ENCODE peak calls at places on chromosome 18, in four cellular contexts. G is AG10803, H is OCI-LY7, X is PC-9. A is an unnamed sample.

GRCh38 chr18:4134691-4135090 is 320.4 kb downstream of the DLGAP1 start:
- DNase-seq in H (no peak), X (no peak), G (no peak), A (no peak)

GRCh38 chr18:50783553-50783952 is 36.3 kb downstream of the MRO start:
- DNase-seq in X (no peak), G (no peak), H (no peak), A (no peak)

GRCh38 chr18:13461488-13461887 is 242.9 kb downstream of the LDLRAD4 start:
- DNase-seq in X (no peak), G (no peak), H (no peak), A (no peak)

GRCh38 chr18:45155526-45155925 is 459.8 kb upstream of the SLC14A2 start:
- DNase-seq in G (no peak), X (no peak), H (no peak), A (no peak)

GRCh38 chr18:54608008-54608642 is 17.1 kb downstream of the DYNAP start:
- DNase-seq in H (no peak), X (peak; percentile 90), G (peak; percentile 11), A (peak; percentile 35)

GRCh38 chr18:44885507-44885906 is 204.8 kb downstream of the SETBP1 start:
- DNase-seq in G (no peak), X (no peak), H (no peak), A (no peak)

GRCh38 chr18:32349728-32350395 is 120.8 kb downstream of the GAREM1 start:
- DNase-seq in X (peak; percentile 73), G (peak; percentile 91), H (no peak), A (peak; percentile 98)

GRCh38 chr18:77495079-77495478 is 245.4 kb downstream of the GALR1 start:
- DNase-seq in X (no peak), G (no peak), H (no peak), A (no peak)

GRCh38 chr18:48367557-48367956 is 41.6 kb downstream of the ZBTB7C start:
- DNase-seq in H (no peak), X (no peak), G (no peak), A (no peak)

GRCh38 chr18:66916834-66917233 is 312.9 kb upstream of the CDH19 start:
- DNase-seq in H (no peak), X (no peak), G (no peak), A (no peak)

GRCh38 chr18:5630766-5631413 is 87.1 kb upstream of the EPB41L3 start:
- DNase-seq in X (no peak), H (no peak), G (no peak), A (no peak)

GRCh38 chr18:7390731-7391492 is 160.0 kb downstream of the LRRC30 start:
- DNase-seq in X (no peak), H (no peak), G (no peak), A (no peak)

GRCh38 chr18:7812431-7813063 is 245.4 kb downstream of the PTPRM start:
- DNase-seq in X (peak; percentile 82), H (no peak), G (peak; percentile 90), A (peak; percentile 86)

GRCh38 chr18:35641467-35641866 is 59.9 kb downstream of the GALNT1 start:
- DNase-seq in H (no peak), X (no peak), G (no peak), A (no peak)

GRCh38 chr18:61308795-61309393 is 24.3 kb upstream of the CDH20 start:
- DNase-seq in X (no peak), G (no peak), H (no peak), A (peak; percentile 27)

GRCh38 chr18:58538604-58539386 is 90.1 kb downstream of the ALPK2 start:
- DNase-seq in H (no peak), G (no peak), X (no peak), A (no peak)

GRCh38 chr18:22394428-22394827 is 23.3 kb downstream of the CTAGE1 start:
- DNase-seq in X (no peak), G (no peak), H (no peak), A (no peak)

GRCh38 chr18:49768051-49768391 is 45.3 kb downstream of the ACAA2 start:
- DNase-seq in H (no peak), G (peak; percentile 39), X (peak; percentile 64), A (peak; percentile 80)

DNA sequence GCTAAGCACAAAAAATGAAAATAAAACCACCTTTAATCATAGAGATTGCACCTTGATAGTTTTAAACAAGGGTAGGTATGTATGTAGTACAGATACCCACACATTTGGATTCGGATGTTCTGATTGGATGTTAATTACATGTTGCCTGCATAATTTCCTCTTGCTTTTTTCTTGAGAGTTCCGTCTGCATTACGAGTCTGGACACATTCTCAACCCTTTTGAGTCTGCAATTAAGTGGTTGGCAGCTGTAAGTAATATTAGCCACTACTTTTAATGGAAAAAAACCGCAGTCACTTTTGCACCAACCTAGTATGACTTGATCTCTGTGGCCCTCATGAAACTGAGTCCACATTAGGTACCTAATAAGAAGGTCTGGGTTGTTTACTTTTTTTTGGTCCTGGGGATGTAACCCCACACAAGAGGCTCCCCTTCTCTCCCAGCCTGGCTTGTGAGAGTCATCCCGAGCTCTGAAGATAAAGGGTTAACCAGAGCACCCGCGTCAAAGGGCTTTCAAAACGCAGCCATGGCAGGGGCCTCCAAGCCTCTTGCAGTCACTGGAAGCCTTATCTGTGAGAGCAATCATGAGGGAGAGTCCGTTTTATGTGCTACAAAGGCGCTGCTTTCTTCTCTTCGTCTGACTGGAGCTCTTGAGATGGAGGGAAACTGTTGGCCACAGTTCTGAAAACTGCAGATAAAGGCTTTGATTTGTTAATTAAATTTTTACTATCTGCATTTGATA is 217.4 kb downstream of the VAPA start:
- DNase-seq in X (no peak), G (no peak), H (no peak), A (no peak)
- H3K4me3 ChIP-seq in X (no peak overlapping the region), G (no peak overlapping the region), H (no peak overlapping the region), A (no peak overlapping the region)

GRCh38 chr18:62529597-62529996 is 6.8 kb downstream of the ZCCHC2 start:
- DNase-seq in X (no peak), H (no peak), G (no peak), A (no peak)
- TF ChIP-seq CTCF in X (no peak), H (no peak), G (no peak), A (no peak)

DNA sequence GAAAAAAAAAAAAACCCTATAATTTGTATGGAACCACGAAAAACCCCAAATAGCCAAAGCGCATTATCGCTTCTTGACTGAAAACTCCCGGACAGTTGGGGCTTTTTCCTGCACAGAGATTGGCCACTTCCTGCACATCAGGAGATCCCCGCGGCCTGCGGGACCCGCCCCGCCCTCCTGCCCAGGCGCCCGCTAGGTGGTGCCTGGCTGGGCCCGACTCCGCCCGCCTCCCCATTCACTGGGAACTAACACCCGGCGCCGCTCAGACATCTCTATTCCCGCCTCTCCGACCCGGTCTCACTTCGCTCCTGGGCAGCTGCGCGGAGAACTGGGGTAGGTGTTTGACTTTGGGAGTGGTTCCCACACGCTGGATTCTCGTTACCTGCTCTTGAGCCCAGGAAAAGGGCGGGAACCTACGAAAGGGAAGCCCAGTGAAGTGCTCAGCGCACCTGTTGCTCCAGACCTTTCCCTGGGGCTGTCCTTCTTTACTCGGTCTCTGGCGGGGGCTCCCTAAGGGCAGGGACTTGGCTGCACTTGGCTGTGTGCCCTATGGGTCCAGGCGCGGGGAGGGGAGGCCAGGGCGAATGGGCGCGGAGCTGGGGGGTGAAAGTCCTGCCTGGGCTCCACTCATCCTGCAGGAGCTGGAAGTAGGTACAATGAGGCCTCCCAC is at the start of gene HMSD:
- DNase-seq in G (peak; percentile 22), H (no peak), X (no peak), A (peak; percentile 50)
- H3K4me3 ChIP-seq in G (peak within 1 kb of the TSS; percentile 59), H (no peak within 1 kb of the TSS), X (no peak within 1 kb of the TSS), A (peak within 1 kb of the TSS; percentile 57)

GRCh38 chr18:39571511-39571910 is 2005.9 kb upstream of the CELF4 start:
- DNase-seq in X (no peak), H (no peak), G (peak; percentile 5), A (peak; percentile 22)
- TF ChIP-seq CTCF in X (peak; percentile 59), H (peak; percentile 41), G (peak; percentile 46), A (peak; percentile 37)

DNA sequence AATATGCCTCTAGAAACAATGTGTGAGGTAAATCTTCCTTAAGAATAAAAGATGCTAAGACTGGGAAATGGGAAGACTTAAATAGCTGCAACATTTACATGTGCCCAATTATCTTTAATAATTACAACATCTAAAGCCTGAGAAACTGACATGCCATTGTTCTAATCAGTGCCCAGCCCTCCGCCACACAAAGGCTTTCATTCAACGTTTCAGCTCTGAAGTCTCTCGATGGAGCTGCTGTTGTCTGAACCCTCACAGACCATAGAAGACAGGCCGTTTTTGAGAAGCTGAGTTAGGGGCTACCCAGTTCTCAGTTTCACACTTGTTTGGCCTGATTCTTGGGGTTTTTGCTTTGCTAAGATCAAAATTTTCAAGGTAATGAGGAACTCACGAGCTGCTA is 315.4 kb upstream of the CHST9 start:
- DNase-seq in H (no peak), G (no peak), X (no peak), A (no peak)
- H3K4me3 ChIP-seq in H (no peak overlapping the region), G (no peak overlapping the region), X (no peak overlapping the region), A (no peak overlapping the region)

GRCh38 chr18:33576999-33577687 is 876 bp upstream of the ASXL3 start:
- DNase-seq in H (peak; percentile 35), X (no peak), G (no peak), A (no peak)

GRCh38 chr18:33579147-33579867 is 1.3 kb downstream of the ASXL3 start:
- DNase-seq in X (no peak), G (no peak), H (peak; percentile 9), A (no peak)

GRCh38 chr18:33578371-33579146 is 540 bp downstream of the ASXL3 start:
- DNase-seq in G (no peak), X (no peak), H (peak; percentile 20), A (no peak)

GRCh38 chr18:33579868-33580205 is 1.8 kb downstream of the ASXL3 start:
- DNase-seq in X (no peak), H (no peak), G (no peak), A (no peak)

GRCh38 chr18:33577688-33578370 is at the start of gene ASXL3:
- DNase-seq in H (peak; percentile 23), G (no peak), X (no peak), A (no peak)
- TF ChIP-seq CTCF in H (no peak), G (no peak), X (no peak), A (no peak)

GRCh38 chr18:72161686-72162085 is 382.5 kb downstream of the CBLN2 start:
- DNase-seq in G (peak; percentile 13), X (no peak), H (no peak), A (peak; percentile 10)

GRCh38 chr18:72155327-72155726 is 388.8 kb downstream of the CBLN2 start:
- DNase-seq in X (no peak), H (no peak), G (no peak), A (peak; percentile 33)

GRCh38 chr18:72160504-72161445 is 383.4 kb downstream of the CBLN2 start:
- DNase-seq in G (no peak), X (no peak), H (no peak), A (no peak)
- H3K4me3 ChIP-seq in G (no peak overlapping the region), X (no peak overlapping the region), H (no peak overlapping the region), A (no peak overlapping the region)

GRCh38 chr18:79355433-79356335 is 40.0 kb upstream of the NFATC1 start:
- DNase-seq in X (no peak), H (no peak), G (no peak), A (no peak)

GRCh38 chr18:79354350-79354749 is 41.4 kb upstream of the NFATC1 start:
- DNase-seq in H (no peak), G (no peak), X (no peak), A (no peak)

GRCh38 chr18:79356435-79356834 is 39.3 kb upstream of the NFATC1 start:
- DNase-seq in H (no peak), X (no peak), G (no peak), A (no peak)

GRCh38 chr18:79352432-79352831 is 43.3 kb upstream of the NFATC1 start:
- DNase-seq in G (no peak), X (no peak), H (no peak), A (no peak)

DNA sequence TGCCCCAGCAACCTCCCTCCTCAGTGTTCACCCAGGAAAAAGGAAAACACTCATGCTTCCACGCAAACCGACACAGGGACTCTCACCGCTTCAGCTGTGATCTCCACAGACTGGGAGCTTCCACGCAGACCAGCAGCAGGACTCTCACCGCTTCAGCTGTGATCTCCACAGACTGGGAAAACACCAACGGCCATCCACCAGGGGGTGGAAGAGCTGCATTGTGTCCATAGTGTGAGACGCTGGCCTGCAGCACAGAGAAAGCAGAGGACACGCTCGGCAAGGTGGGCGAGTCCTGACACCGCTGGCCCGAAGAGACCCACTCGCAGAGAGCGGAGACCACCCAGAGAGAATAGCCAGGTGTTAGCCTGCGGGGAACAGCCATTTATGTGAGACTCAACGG is 42.5 kb upstream of the NFATC1 start:
- DNase-seq in G (no peak), H (no peak), X (no peak), A (no peak)
- TF ChIP-seq CTCF in G (peak; percentile 32), H (no peak), X (no peak), A (peak; percentile 41)

A was measured in astrocyte of the spinal cord.